ENCODE peak calls at places on chromosomes 11 and 22, in seven cellular contexts. One of them, this sample, is unnamed.

GRCh38 chr11:64661146-64661545 is 61.9 kb downstream of the NRXN2 start:
- DNase-seq in left ventricle myocardium superior: peak
- DNase-seq in CD8-positive, alpha-beta T cell: no peak
- DNase-seq in neural progenitor cell: no peak
- DNase-seq in iPS-NIHi11: no peak
- DNase-seq in amniotic epithelial cell: no peak
- DNase-seq in HEK293T: no peak
- DNase-seq in this sample: no peak

GRCh38 chr11:5489571-5490357 is 1.3 kb downstream of the OR52D1 start:
- DNase-seq in HEK293T: no peak
- DNase-seq in left ventricle myocardium superior: no peak
- DNase-seq in iPS-NIHi11: no peak
- DNase-seq in neural progenitor cell: no peak
- DNase-seq in CD8-positive, alpha-beta T cell: no peak
- DNase-seq in amniotic epithelial cell: no peak
- DNase-seq in this sample: no peak

GRCh38 chr11:91435694-91436375 is 788.8 kb upstream of the FAT3 start:
- DNase-seq in HEK293T: no peak
- DNase-seq in amniotic epithelial cell: no peak
- DNase-seq in left ventricle myocardium superior: no peak
- DNase-seq in neural progenitor cell: peak
- DNase-seq in iPS-NIHi11: no peak
- DNase-seq in CD8-positive, alpha-beta T cell: no peak
- DNase-seq in this sample: no peak

GRCh38 chr11:2799881-2800654 is 85.5 kb downstream of the CDKN1C start:
- DNase-seq in left ventricle myocardium superior: peak
- DNase-seq in iPS-NIHi11: no peak
- DNase-seq in neural progenitor cell: no peak
- DNase-seq in HEK293T: no peak
- DNase-seq in amniotic epithelial cell: no peak
- DNase-seq in CD8-positive, alpha-beta T cell: no peak
- DNase-seq in this sample: no peak

GRCh38 chr22:27397036-27397947 is 404.3 kb downstream of the MN1 start:
- DNase-seq in CD8-positive, alpha-beta T cell: no peak
- DNase-seq in HEK293T: no peak
- DNase-seq in iPS-NIHi11: no peak
- DNase-seq in amniotic epithelial cell: peak
- DNase-seq in left ventricle myocardium superior: no peak
- DNase-seq in neural progenitor cell: no peak
- DNase-seq in this sample: no peak

GRCh38 chr11:57514538-57515331 is 767 bp downstream of the SLC43A1 start:
- DNase-seq in amniotic epithelial cell: peak
- DNase-seq in neural progenitor cell: peak
- DNase-seq in iPS-NIHi11: peak
- DNase-seq in left ventricle myocardium superior: peak
- DNase-seq in CD8-positive, alpha-beta T cell: peak
- DNase-seq in HEK293T: peak
- DNase-seq in this sample: peak

GRCh38 chr11:44952500-44953260 is 2.0 kb upstream of the TP53I11 start:
- DNase-seq in neural progenitor cell: no peak
- DNase-seq in CD8-positive, alpha-beta T cell: no peak
- DNase-seq in iPS-NIHi11: no peak
- DNase-seq in HEK293T: no peak
- DNase-seq in amniotic epithelial cell: no peak
- DNase-seq in left ventricle myocardium superior: no peak
- DNase-seq in this sample: no peak

GRCh38 chr11:63532799-63533475 is 3.7 kb upstream of the PLAAT4 start:
- DNase-seq in HEK293T: no peak
- DNase-seq in left ventricle myocardium superior: no peak
- DNase-seq in iPS-NIHi11: no peak
- DNase-seq in CD8-positive, alpha-beta T cell: no peak
- DNase-seq in amniotic epithelial cell: peak
- DNase-seq in neural progenitor cell: peak
- DNase-seq in this sample: peak

GRCh38 chr11:119481021-119481666 is 58.2 kb upstream of the THY1 start:
- DNase-seq in amniotic epithelial cell: peak
- DNase-seq in neural progenitor cell: peak
- DNase-seq in left ventricle myocardium superior: peak
- DNase-seq in CD8-positive, alpha-beta T cell: peak
- DNase-seq in iPS-NIHi11: peak
- DNase-seq in HEK293T: peak
- DNase-seq in this sample: peak

GRCh38 chr11:116948375-116948774 is 111.0 kb upstream of the APOA1 start:
- DNase-seq in left ventricle myocardium superior: no peak
- DNase-seq in CD8-positive, alpha-beta T cell: no peak
- DNase-seq in amniotic epithelial cell: peak
- DNase-seq in HEK293T: no peak
- DNase-seq in iPS-NIHi11: no peak
- DNase-seq in neural progenitor cell: no peak
- DNase-seq in this sample: no peak

GRCh38 chr11:65410936-65411680 is 11.5 kb upstream of the NEAT1 start:
- DNase-seq in left ventricle myocardium superior: no peak
- DNase-seq in amniotic epithelial cell: no peak
- DNase-seq in iPS-NIHi11: no peak
- DNase-seq in HEK293T: no peak
- DNase-seq in CD8-positive, alpha-beta T cell: no peak
- DNase-seq in neural progenitor cell: no peak
- DNase-seq in this sample: peak

GRCh38 chr11:65274734-65275682 is 13.2 kb downstream of the POLA2 start:
- DNase-seq in CD8-positive, alpha-beta T cell: peak
- DNase-seq in amniotic epithelial cell: peak
- DNase-seq in left ventricle myocardium superior: peak
- DNase-seq in iPS-NIHi11: peak
- DNase-seq in HEK293T: peak
- DNase-seq in neural progenitor cell: peak
- DNase-seq in this sample: peak

GRCh38 chr11:12693075-12693473 is 18.9 kb downstream of the TEAD1 start:
- DNase-seq in CD8-positive, alpha-beta T cell: no peak
- DNase-seq in amniotic epithelial cell: peak
- DNase-seq in iPS-NIHi11: no peak
- DNase-seq in neural progenitor cell: no peak
- DNase-seq in HEK293T: no peak
- DNase-seq in left ventricle myocardium superior: no peak
- DNase-seq in this sample: no peak

GRCh38 chr11:73159297-73159696 is 17.2 kb upstream of the FCHSD2 start:
- DNase-seq in neural progenitor cell: no peak
- DNase-seq in iPS-NIHi11: no peak
- DNase-seq in CD8-positive, alpha-beta T cell: no peak
- DNase-seq in left ventricle myocardium superior: no peak
- DNase-seq in amniotic epithelial cell: no peak
- DNase-seq in HEK293T: no peak
- DNase-seq in this sample: no peak

GRCh38 chr22:45337536-45337935 is 27.8 kb downstream of the FAM118A start:
- DNase-seq in amniotic epithelial cell: no peak
- DNase-seq in left ventricle myocardium superior: no peak
- DNase-seq in neural progenitor cell: no peak
- DNase-seq in CD8-positive, alpha-beta T cell: no peak
- DNase-seq in HEK293T: no peak
- DNase-seq in iPS-NIHi11: no peak
- DNase-seq in this sample: no peak

GRCh38 chr11:85712953-85713352 is 27.0 kb upstream of the CCDC89 start:
- DNase-seq in CD8-positive, alpha-beta T cell: no peak
- DNase-seq in amniotic epithelial cell: no peak
- DNase-seq in iPS-NIHi11: no peak
- DNase-seq in neural progenitor cell: no peak
- DNase-seq in left ventricle myocardium superior: no peak
- DNase-seq in HEK293T: no peak
- DNase-seq in this sample: no peak

GRCh38 chr11:124886978-124887666 is 10.5 kb downstream of the ROBO4 start:
- DNase-seq in iPS-NIHi11: no peak
- DNase-seq in CD8-positive, alpha-beta T cell: no peak
- DNase-seq in amniotic epithelial cell: no peak
- DNase-seq in left ventricle myocardium superior: no peak
- DNase-seq in neural progenitor cell: no peak
- DNase-seq in HEK293T: no peak
- DNase-seq in this sample: peak

GRCh38 chr11:65555693-65556231 is 2.4 kb downstream of the LTBP3 start:
- DNase-seq in iPS-NIHi11: no peak
- DNase-seq in neural progenitor cell: no peak
- DNase-seq in CD8-positive, alpha-beta T cell: no peak
- DNase-seq in amniotic epithelial cell: peak
- DNase-seq in left ventricle myocardium superior: peak
- DNase-seq in HEK293T: no peak
- DNase-seq in this sample: no peak

GRCh38 chr11:2249191-2249916 is 21.0 kb downstream of the ASCL2 start:
- DNase-seq in left ventricle myocardium superior: no peak
- DNase-seq in amniotic epithelial cell: no peak
- DNase-seq in CD8-positive, alpha-beta T cell: no peak
- DNase-seq in iPS-NIHi11: no peak
- DNase-seq in neural progenitor cell: no peak
- DNase-seq in HEK293T: no peak
- DNase-seq in this sample: peak

GRCh38 chr22:30564045-30564765 is 10.3 kb downstream of the GAL3ST1 start:
- DNase-seq in left ventricle myocardium superior: no peak
- DNase-seq in neural progenitor cell: no peak
- DNase-seq in amniotic epithelial cell: no peak
- DNase-seq in CD8-positive, alpha-beta T cell: no peak
- DNase-seq in iPS-NIHi11: no peak
- DNase-seq in HEK293T: no peak
- DNase-seq in this sample: no peak

GRCh38 chr22:49735411-49736311 is 92.0 kb downstream of the BRD1 start:
- DNase-seq in amniotic epithelial cell: no peak
- DNase-seq in HEK293T: peak
- DNase-seq in CD8-positive, alpha-beta T cell: no peak
- DNase-seq in left ventricle myocardium superior: no peak
- DNase-seq in neural progenitor cell: peak
- DNase-seq in iPS-NIHi11: peak
- DNase-seq in this sample: peak

GRCh38 chr11:2398664-2399355 is 1.7 kb upstream of the TSSC4 start:
- DNase-seq in HEK293T: no peak
- DNase-seq in neural progenitor cell: no peak
- DNase-seq in amniotic epithelial cell: no peak
- DNase-seq in left ventricle myocardium superior: no peak
- DNase-seq in CD8-positive, alpha-beta T cell: no peak
- DNase-seq in iPS-NIHi11: no peak
- DNase-seq in this sample: peak

GRCh38 chr11:126519653-126520573 is 164.4 kb downstream of the ST3GAL4 start:
- DNase-seq in CD8-positive, alpha-beta T cell: no peak
- DNase-seq in neural progenitor cell: no peak
- DNase-seq in amniotic epithelial cell: no peak
- DNase-seq in iPS-NIHi11: no peak
- DNase-seq in left ventricle myocardium superior: no peak
- DNase-seq in HEK293T: no peak
- DNase-seq in this sample: no peak

GRCh38 chr11:11968511-11969280 is 39.7 kb downstream of the DKK3 start:
- DNase-seq in left ventricle myocardium superior: no peak
- DNase-seq in neural progenitor cell: no peak
- DNase-seq in iPS-NIHi11: no peak
- DNase-seq in amniotic epithelial cell: no peak
- DNase-seq in CD8-positive, alpha-beta T cell: no peak
- DNase-seq in HEK293T: no peak
- DNase-seq in this sample: peak

GRCh38 chr11:124725719-124726105 is 14.0 kb upstream of the NRGN start:
- DNase-seq in left ventricle myocardium superior: no peak
- DNase-seq in amniotic epithelial cell: no peak
- DNase-seq in iPS-NIHi11: no peak
- DNase-seq in HEK293T: no peak
- DNase-seq in CD8-positive, alpha-beta T cell: no peak
- DNase-seq in neural progenitor cell: no peak
- DNase-seq in this sample: no peak

GRCh38 chr11:47524200-47524874 is 28.6 kb downstream of the CELF1 start:
- DNase-seq in left ventricle myocardium superior: peak
- DNase-seq in iPS-NIHi11: no peak
- DNase-seq in neural progenitor cell: no peak
- DNase-seq in HEK293T: no peak
- DNase-seq in amniotic epithelial cell: no peak
- DNase-seq in CD8-positive, alpha-beta T cell: no peak
- DNase-seq in this sample: peak

GRCh38 chr22:49297286-49297870 is 530.3 kb downstream of the BRD1 start:
- DNase-seq in amniotic epithelial cell: no peak
- DNase-seq in CD8-positive, alpha-beta T cell: peak
- DNase-seq in neural progenitor cell: no peak
- DNase-seq in left ventricle myocardium superior: no peak
- DNase-seq in HEK293T: no peak
- DNase-seq in iPS-NIHi11: no peak
- DNase-seq in this sample: peak

GRCh38 chr22:44448271-44448780 is 49.7 kb downstream of the RTL6 start:
- DNase-seq in CD8-positive, alpha-beta T cell: no peak
- DNase-seq in amniotic epithelial cell: peak
- DNase-seq in neural progenitor cell: no peak
- DNase-seq in left ventricle myocardium superior: peak
- DNase-seq in iPS-NIHi11: no peak
- DNase-seq in HEK293T: no peak
- DNase-seq in this sample: peak

GRCh38 chr22:48105254-48105653 is 1342.8 kb downstream of the TBC1D22A start:
- DNase-seq in amniotic epithelial cell: no peak
- DNase-seq in CD8-positive, alpha-beta T cell: no peak
- DNase-seq in HEK293T: no peak
- DNase-seq in iPS-NIHi11: no peak
- DNase-seq in left ventricle myocardium superior: no peak
- DNase-seq in neural progenitor cell: no peak
- DNase-seq in this sample: no peak

GRCh38 chr11:115892016-115892415 is 387.8 kb upstream of the CADM1 start:
- DNase-seq in left ventricle myocardium superior: no peak
- DNase-seq in amniotic epithelial cell: no peak
- DNase-seq in neural progenitor cell: no peak
- DNase-seq in CD8-positive, alpha-beta T cell: no peak
- DNase-seq in HEK293T: no peak
- DNase-seq in iPS-NIHi11: no peak
- DNase-seq in this sample: no peak

GRCh38 chr11:12088531-12088930 is 21.9 kb upstream of the MICAL2 start:
- DNase-seq in iPS-NIHi11: no peak
- DNase-seq in CD8-positive, alpha-beta T cell: no peak
- DNase-seq in neural progenitor cell: no peak
- DNase-seq in HEK293T: no peak
- DNase-seq in amniotic epithelial cell: no peak
- DNase-seq in left ventricle myocardium superior: no peak
- DNase-seq in this sample: no peak

GRCh38 chr11:10603721-10604297 is 35.3 kb upstream of the LYVE1 start:
- DNase-seq in left ventricle myocardium superior: no peak
- DNase-seq in iPS-NIHi11: no peak
- DNase-seq in HEK293T: no peak
- DNase-seq in neural progenitor cell: no peak
- DNase-seq in CD8-positive, alpha-beta T cell: no peak
- DNase-seq in amniotic epithelial cell: no peak
- DNase-seq in this sample: no peak

GRCh38 chr11:71418643-71419042 is 29.6 kb downstream of the DHCR7 start:
- DNase-seq in neural progenitor cell: no peak
- DNase-seq in iPS-NIHi11: no peak
- DNase-seq in amniotic epithelial cell: no peak
- DNase-seq in HEK293T: no peak
- DNase-seq in left ventricle myocardium superior: no peak
- DNase-seq in CD8-positive, alpha-beta T cell: no peak
- DNase-seq in this sample: no peak

GRCh38 chr22:46036558-46037408 is 59.8 kb upstream of the WNT7B start:
- DNase-seq in CD8-positive, alpha-beta T cell: peak
- DNase-seq in amniotic epithelial cell: no peak
- DNase-seq in neural progenitor cell: peak
- DNase-seq in left ventricle myocardium superior: peak
- DNase-seq in HEK293T: peak
- DNase-seq in iPS-NIHi11: peak
- DNase-seq in this sample: peak

GRCh38 chr11:47950396-47950795 is 30.0 kb upstream of the PTPRJ start:
- DNase-seq in neural progenitor cell: no peak
- DNase-seq in left ventricle myocardium superior: no peak
- DNase-seq in HEK293T: no peak
- DNase-seq in CD8-positive, alpha-beta T cell: peak
- DNase-seq in amniotic epithelial cell: no peak
- DNase-seq in iPS-NIHi11: no peak
- DNase-seq in this sample: no peak

GRCh38 chr11:122804161-122804560 is 34.1 kb upstream of the CRTAM start:
- DNase-seq in neural progenitor cell: no peak
- DNase-seq in amniotic epithelial cell: no peak
- DNase-seq in CD8-positive, alpha-beta T cell: no peak
- DNase-seq in iPS-NIHi11: no peak
- DNase-seq in left ventricle myocardium superior: no peak
- DNase-seq in HEK293T: no peak
- DNase-seq in this sample: no peak

GRCh38 chr11:65427691-65428577 is 5.3 kb downstream of the NEAT1 start:
- DNase-seq in HEK293T: no peak
- DNase-seq in CD8-positive, alpha-beta T cell: peak
- DNase-seq in amniotic epithelial cell: peak
- DNase-seq in iPS-NIHi11: no peak
- DNase-seq in neural progenitor cell: no peak
- DNase-seq in left ventricle myocardium superior: no peak
- DNase-seq in this sample: no peak

GRCh38 chr22:48353116-48353947 is 1474.3 kb downstream of the BRD1 start:
- DNase-seq in iPS-NIHi11: no peak
- DNase-seq in neural progenitor cell: no peak
- DNase-seq in CD8-positive, alpha-beta T cell: no peak
- DNase-seq in HEK293T: no peak
- DNase-seq in amniotic epithelial cell: no peak
- DNase-seq in left ventricle myocardium superior: peak
- DNase-seq in this sample: no peak